ENCODE peak calls at places on chromosomes 12 and 14, in ten cellular contexts. One of them, this sample, is unnamed.

GRCh38 chr12:132583736-132584135 is 26.6 kb downstream of the LRCOL1 start:
- DNase-seq in NCI-H774: no peak
- DNase-seq in fibroblast of mammary gland: no peak
- DNase-seq in activated T-cell treated with anti-CD3 and anti-CD28 coated beads, Interleukin-2, amount 50 U/mL, for 1 hour: no peak
- DNase-seq in type B pancreatic cell: no peak
- DNase-seq in HuH-7.5: no peak
- DNase-seq in stimulated activated CD4-positive, alpha-beta T cell treated with anti-CD3 and anti-CD28 coated beads, Interleukin-1b, Interleukin-23, amount 100 ng/mL, for 24 hours: no peak
- DNase-seq in SK-N-SH: no peak
- DNase-seq in tibial artery: no peak
- DNase-seq in AG10803: no peak
- DNase-seq in this sample: no peak

GRCh38 chr12:45290218-45290609 is 74.3 kb downstream of the ANO6 start:
- DNase-seq in NCI-H774: no peak
- DNase-seq in fibroblast of mammary gland: peak; percentile 95
- DNase-seq in activated T-cell treated with anti-CD3 and anti-CD28 coated beads, Interleukin-2, amount 50 U/mL, for 1 hour: no peak
- DNase-seq in type B pancreatic cell: no peak
- DNase-seq in HuH-7.5: no peak
- DNase-seq in stimulated activated CD4-positive, alpha-beta T cell treated with anti-CD3 and anti-CD28 coated beads, Interleukin-1b, Interleukin-23, amount 100 ng/mL, for 24 hours: no peak
- DNase-seq in SK-N-SH: no peak
- DNase-seq in tibial artery: no peak
- DNase-seq in AG10803: peak; percentile 72
- DNase-seq in this sample: no peak

GRCh38 chr12:52278530-52278929 is 4.1 kb downstream of the KRT86 start:
- DNase-seq in NCI-H774: no peak
- DNase-seq in fibroblast of mammary gland: no peak
- DNase-seq in activated T-cell treated with anti-CD3 and anti-CD28 coated beads, Interleukin-2, amount 50 U/mL, for 1 hour: no peak
- DNase-seq in type B pancreatic cell: no peak
- DNase-seq in HuH-7.5: no peak
- DNase-seq in stimulated activated CD4-positive, alpha-beta T cell treated with anti-CD3 and anti-CD28 coated beads, Interleukin-1b, Interleukin-23, amount 100 ng/mL, for 24 hours: no peak
- DNase-seq in SK-N-SH: no peak
- DNase-seq in tibial artery: no peak
- DNase-seq in AG10803: no peak
- DNase-seq in this sample: peak; percentile 22

GRCh38 chr12:6827982-6828670 is at the start of gene P3H3:
- DNase-seq in NCI-H774: no peak
- DNase-seq in fibroblast of mammary gland: peak; percentile 63
- DNase-seq in activated T-cell treated with anti-CD3 and anti-CD28 coated beads, Interleukin-2, amount 50 U/mL, for 1 hour: no peak
- DNase-seq in type B pancreatic cell: no peak
- DNase-seq in HuH-7.5: peak; percentile 73
- DNase-seq in stimulated activated CD4-positive, alpha-beta T cell treated with anti-CD3 and anti-CD28 coated beads, Interleukin-1b, Interleukin-23, amount 100 ng/mL, for 24 hours: no peak
- DNase-seq in SK-N-SH: peak; percentile 84
- DNase-seq in tibial artery: no peak
- DNase-seq in AG10803: peak; percentile 24
- DNase-seq in this sample: no peak

GRCh38 chr12:94618995-94619695 is 31.2 kb downstream of the TMCC3 start:
- DNase-seq in NCI-H774: no peak
- DNase-seq in fibroblast of mammary gland: peak; percentile 98
- DNase-seq in activated T-cell treated with anti-CD3 and anti-CD28 coated beads, Interleukin-2, amount 50 U/mL, for 1 hour: no peak
- DNase-seq in type B pancreatic cell: no peak
- DNase-seq in HuH-7.5: no peak
- DNase-seq in stimulated activated CD4-positive, alpha-beta T cell treated with anti-CD3 and anti-CD28 coated beads, Interleukin-1b, Interleukin-23, amount 100 ng/mL, for 24 hours: peak; percentile 16
- DNase-seq in SK-N-SH: no peak
- DNase-seq in tibial artery: no peak
- DNase-seq in AG10803: peak; percentile 35
- DNase-seq in this sample: no peak

GRCh38 chr14:72731252-72732020 is 162.5 kb downstream of the DPF3 start:
- DNase-seq in NCI-H774: no peak
- DNase-seq in fibroblast of mammary gland: no peak
- DNase-seq in activated T-cell treated with anti-CD3 and anti-CD28 coated beads, Interleukin-2, amount 50 U/mL, for 1 hour: no peak
- DNase-seq in type B pancreatic cell: no peak
- DNase-seq in HuH-7.5: no peak
- DNase-seq in stimulated activated CD4-positive, alpha-beta T cell treated with anti-CD3 and anti-CD28 coated beads, Interleukin-1b, Interleukin-23, amount 100 ng/mL, for 24 hours: no peak
- DNase-seq in SK-N-SH: no peak
- DNase-seq in tibial artery: no peak
- DNase-seq in AG10803: no peak
- DNase-seq in this sample: no peak

GRCh38 chr14:36513451-36514277 is 6.4 kb downstream of the NKX2-1 start:
- DNase-seq in NCI-H774: no peak
- DNase-seq in fibroblast of mammary gland: no peak
- DNase-seq in activated T-cell treated with anti-CD3 and anti-CD28 coated beads, Interleukin-2, amount 50 U/mL, for 1 hour: no peak
- DNase-seq in type B pancreatic cell: no peak
- DNase-seq in HuH-7.5: no peak
- DNase-seq in stimulated activated CD4-positive, alpha-beta T cell treated with anti-CD3 and anti-CD28 coated beads, Interleukin-1b, Interleukin-23, amount 100 ng/mL, for 24 hours: no peak
- DNase-seq in SK-N-SH: peak; percentile 24
- DNase-seq in tibial artery: no peak
- DNase-seq in AG10803: no peak
- DNase-seq in this sample: no peak

GRCh38 chr12:2693204-2693860 is 101.4 kb upstream of the FKBP4 start:
- DNase-seq in NCI-H774: no peak
- DNase-seq in fibroblast of mammary gland: no peak
- DNase-seq in activated T-cell treated with anti-CD3 and anti-CD28 coated beads, Interleukin-2, amount 50 U/mL, for 1 hour: no peak
- DNase-seq in type B pancreatic cell: no peak
- DNase-seq in HuH-7.5: no peak
- DNase-seq in stimulated activated CD4-positive, alpha-beta T cell treated with anti-CD3 and anti-CD28 coated beads, Interleukin-1b, Interleukin-23, amount 100 ng/mL, for 24 hours: no peak
- DNase-seq in SK-N-SH: no peak
- DNase-seq in tibial artery: no peak
- DNase-seq in AG10803: no peak
- DNase-seq in this sample: no peak

GRCh38 chr12:95802482-95803264 is 12.1 kb upstream of the NTN4 start:
- DNase-seq in NCI-H774: no peak
- DNase-seq in fibroblast of mammary gland: peak; percentile 81
- DNase-seq in activated T-cell treated with anti-CD3 and anti-CD28 coated beads, Interleukin-2, amount 50 U/mL, for 1 hour: no peak
- DNase-seq in type B pancreatic cell: no peak
- DNase-seq in HuH-7.5: no peak
- DNase-seq in stimulated activated CD4-positive, alpha-beta T cell treated with anti-CD3 and anti-CD28 coated beads, Interleukin-1b, Interleukin-23, amount 100 ng/mL, for 24 hours: no peak
- DNase-seq in SK-N-SH: no peak
- DNase-seq in tibial artery: no peak
- DNase-seq in AG10803: peak; percentile 88
- DNase-seq in this sample: no peak

GRCh38 chr14:74712499-74713394 is at the start of the genes AREL1 and FCF1:
- DNase-seq in NCI-H774: no peak
- DNase-seq in fibroblast of mammary gland: peak; percentile 90
- DNase-seq in activated T-cell treated with anti-CD3 and anti-CD28 coated beads, Interleukin-2, amount 50 U/mL, for 1 hour: peak; percentile 72
- DNase-seq in type B pancreatic cell: peak; percentile 81
- DNase-seq in HuH-7.5: peak; percentile 83
- DNase-seq in stimulated activated CD4-positive, alpha-beta T cell treated with anti-CD3 and anti-CD28 coated beads, Interleukin-1b, Interleukin-23, amount 100 ng/mL, for 24 hours: peak; percentile 70
- DNase-seq in SK-N-SH: peak; percentile 90
- DNase-seq in tibial artery: peak; percentile 84
- DNase-seq in AG10803: peak; percentile 84
- DNase-seq in this sample: peak; percentile 80

GRCh38 chr12:28415755-28416154 is 225.5 kb downstream of the CCDC91 start:
- DNase-seq in NCI-H774: no peak
- DNase-seq in fibroblast of mammary gland: peak; percentile 86
- DNase-seq in activated T-cell treated with anti-CD3 and anti-CD28 coated beads, Interleukin-2, amount 50 U/mL, for 1 hour: no peak
- DNase-seq in type B pancreatic cell: no peak
- DNase-seq in HuH-7.5: no peak
- DNase-seq in stimulated activated CD4-positive, alpha-beta T cell treated with anti-CD3 and anti-CD28 coated beads, Interleukin-1b, Interleukin-23, amount 100 ng/mL, for 24 hours: no peak
- DNase-seq in SK-N-SH: no peak
- DNase-seq in tibial artery: no peak
- DNase-seq in AG10803: peak; percentile 90
- DNase-seq in this sample: no peak

GRCh38 chr12:113184098-113184899 is 979 bp downstream of the DDX54 start:
- DNase-seq in NCI-H774: no peak
- DNase-seq in fibroblast of mammary gland: no peak
- DNase-seq in activated T-cell treated with anti-CD3 and anti-CD28 coated beads, Interleukin-2, amount 50 U/mL, for 1 hour: no peak
- DNase-seq in type B pancreatic cell: no peak
- DNase-seq in HuH-7.5: no peak
- DNase-seq in stimulated activated CD4-positive, alpha-beta T cell treated with anti-CD3 and anti-CD28 coated beads, Interleukin-1b, Interleukin-23, amount 100 ng/mL, for 24 hours: no peak
- DNase-seq in SK-N-SH: no peak
- DNase-seq in tibial artery: no peak
- DNase-seq in AG10803: no peak
- DNase-seq in this sample: no peak

GRCh38 chr12:6766651-6767300 is 613 bp downstream of the PTMS start:
- DNase-seq in NCI-H774: peak; percentile 64
- DNase-seq in fibroblast of mammary gland: peak; percentile 60
- DNase-seq in activated T-cell treated with anti-CD3 and anti-CD28 coated beads, Interleukin-2, amount 50 U/mL, for 1 hour: peak; percentile 69
- DNase-seq in type B pancreatic cell: peak; percentile 84
- DNase-seq in HuH-7.5: peak; percentile 74
- DNase-seq in stimulated activated CD4-positive, alpha-beta T cell treated with anti-CD3 and anti-CD28 coated beads, Interleukin-1b, Interleukin-23, amount 100 ng/mL, for 24 hours: no peak
- DNase-seq in SK-N-SH: peak; percentile 86
- DNase-seq in tibial artery: peak; percentile 77
- DNase-seq in AG10803: peak; percentile 60
- DNase-seq in this sample: peak; percentile 79

GRCh38 chr14:76257842-76258397 is 106.2 kb downstream of the GPATCH2L start:
- DNase-seq in NCI-H774: no peak
- DNase-seq in fibroblast of mammary gland: peak; percentile 11
- DNase-seq in activated T-cell treated with anti-CD3 and anti-CD28 coated beads, Interleukin-2, amount 50 U/mL, for 1 hour: no peak
- DNase-seq in type B pancreatic cell: no peak
- DNase-seq in HuH-7.5: no peak
- DNase-seq in stimulated activated CD4-positive, alpha-beta T cell treated with anti-CD3 and anti-CD28 coated beads, Interleukin-1b, Interleukin-23, amount 100 ng/mL, for 24 hours: no peak
- DNase-seq in SK-N-SH: no peak
- DNase-seq in tibial artery: no peak
- DNase-seq in AG10803: no peak
- DNase-seq in this sample: no peak

GRCh38 chr14:35965425-35965824 is 139.3 kb downstream of the BRMS1L start:
- DNase-seq in NCI-H774: no peak
- DNase-seq in fibroblast of mammary gland: no peak
- DNase-seq in activated T-cell treated with anti-CD3 and anti-CD28 coated beads, Interleukin-2, amount 50 U/mL, for 1 hour: no peak
- DNase-seq in type B pancreatic cell: no peak
- DNase-seq in HuH-7.5: no peak
- DNase-seq in stimulated activated CD4-positive, alpha-beta T cell treated with anti-CD3 and anti-CD28 coated beads, Interleukin-1b, Interleukin-23, amount 100 ng/mL, for 24 hours: no peak
- DNase-seq in SK-N-SH: no peak
- DNase-seq in tibial artery: no peak
- DNase-seq in AG10803: no peak
- DNase-seq in this sample: no peak

GRCh38 chr12:122088181-122088810 is 9.7 kb downstream of the MLXIP start:
- DNase-seq in NCI-H774: no peak
- DNase-seq in fibroblast of mammary gland: peak; percentile 22
- DNase-seq in activated T-cell treated with anti-CD3 and anti-CD28 coated beads, Interleukin-2, amount 50 U/mL, for 1 hour: no peak
- DNase-seq in type B pancreatic cell: no peak
- DNase-seq in HuH-7.5: no peak
- DNase-seq in stimulated activated CD4-positive, alpha-beta T cell treated with anti-CD3 and anti-CD28 coated beads, Interleukin-1b, Interleukin-23, amount 100 ng/mL, for 24 hours: no peak
- DNase-seq in SK-N-SH: no peak
- DNase-seq in tibial artery: no peak
- DNase-seq in AG10803: no peak
- DNase-seq in this sample: no peak

GRCh38 chr14:36901846-36902245 is 240.2 kb downstream of the PAX9 start:
- DNase-seq in NCI-H774: no peak
- DNase-seq in fibroblast of mammary gland: peak; percentile 17
- DNase-seq in activated T-cell treated with anti-CD3 and anti-CD28 coated beads, Interleukin-2, amount 50 U/mL, for 1 hour: no peak
- DNase-seq in type B pancreatic cell: no peak
- DNase-seq in HuH-7.5: no peak
- DNase-seq in stimulated activated CD4-positive, alpha-beta T cell treated with anti-CD3 and anti-CD28 coated beads, Interleukin-1b, Interleukin-23, amount 100 ng/mL, for 24 hours: no peak
- DNase-seq in SK-N-SH: no peak
- DNase-seq in tibial artery: no peak
- DNase-seq in AG10803: peak; percentile 1
- DNase-seq in this sample: no peak

GRCh38 chr12:96070670-96071279 is 35.4 kb upstream of the LTA4H start:
- DNase-seq in NCI-H774: no peak
- DNase-seq in fibroblast of mammary gland: peak; percentile 32
- DNase-seq in activated T-cell treated with anti-CD3 and anti-CD28 coated beads, Interleukin-2, amount 50 U/mL, for 1 hour: no peak
- DNase-seq in type B pancreatic cell: no peak
- DNase-seq in HuH-7.5: no peak
- DNase-seq in stimulated activated CD4-positive, alpha-beta T cell treated with anti-CD3 and anti-CD28 coated beads, Interleukin-1b, Interleukin-23, amount 100 ng/mL, for 24 hours: no peak
- DNase-seq in SK-N-SH: peak; percentile 23
- DNase-seq in tibial artery: no peak
- DNase-seq in AG10803: peak; percentile 27
- DNase-seq in this sample: no peak

GRCh38 chr14:31787377-31787776 is 226.2 kb downstream of the NUBPL start:
- DNase-seq in NCI-H774: no peak
- DNase-seq in fibroblast of mammary gland: peak; percentile 47
- DNase-seq in activated T-cell treated with anti-CD3 and anti-CD28 coated beads, Interleukin-2, amount 50 U/mL, for 1 hour: no peak
- DNase-seq in type B pancreatic cell: no peak
- DNase-seq in HuH-7.5: no peak
- DNase-seq in stimulated activated CD4-positive, alpha-beta T cell treated with anti-CD3 and anti-CD28 coated beads, Interleukin-1b, Interleukin-23, amount 100 ng/mL, for 24 hours: no peak
- DNase-seq in SK-N-SH: no peak
- DNase-seq in tibial artery: no peak
- DNase-seq in AG10803: no peak
- DNase-seq in this sample: no peak

GRCh38 chr12:728781-729180 is 23.6 kb upstream of the WNK1 start:
- DNase-seq in NCI-H774: no peak
- DNase-seq in fibroblast of mammary gland: no peak
- DNase-seq in activated T-cell treated with anti-CD3 and anti-CD28 coated beads, Interleukin-2, amount 50 U/mL, for 1 hour: no peak
- DNase-seq in type B pancreatic cell: no peak
- DNase-seq in HuH-7.5: no peak
- DNase-seq in stimulated activated CD4-positive, alpha-beta T cell treated with anti-CD3 and anti-CD28 coated beads, Interleukin-1b, Interleukin-23, amount 100 ng/mL, for 24 hours: no peak
- DNase-seq in SK-N-SH: no peak
- DNase-seq in tibial artery: no peak
- DNase-seq in AG10803: no peak
- DNase-seq in this sample: no peak

GRCh38 chr14:65438266-65438933 is 25.9 kb downstream of the FUT8 start:
- DNase-seq in NCI-H774: no peak
- DNase-seq in fibroblast of mammary gland: no peak
- DNase-seq in activated T-cell treated with anti-CD3 and anti-CD28 coated beads, Interleukin-2, amount 50 U/mL, for 1 hour: no peak
- DNase-seq in type B pancreatic cell: no peak
- DNase-seq in HuH-7.5: no peak
- DNase-seq in stimulated activated CD4-positive, alpha-beta T cell treated with anti-CD3 and anti-CD28 coated beads, Interleukin-1b, Interleukin-23, amount 100 ng/mL, for 24 hours: no peak
- DNase-seq in SK-N-SH: no peak
- DNase-seq in tibial artery: no peak
- DNase-seq in AG10803: no peak
- DNase-seq in this sample: no peak

GRCh38 chr14:64053694-64054669 is 201.2 kb downstream of the SYNE2 start:
- DNase-seq in NCI-H774: no peak
- DNase-seq in fibroblast of mammary gland: peak; percentile 50
- DNase-seq in activated T-cell treated with anti-CD3 and anti-CD28 coated beads, Interleukin-2, amount 50 U/mL, for 1 hour: no peak
- DNase-seq in type B pancreatic cell: no peak
- DNase-seq in HuH-7.5: no peak
- DNase-seq in stimulated activated CD4-positive, alpha-beta T cell treated with anti-CD3 and anti-CD28 coated beads, Interleukin-1b, Interleukin-23, amount 100 ng/mL, for 24 hours: no peak
- DNase-seq in SK-N-SH: no peak
- DNase-seq in tibial artery: no peak
- DNase-seq in AG10803: no peak
- DNase-seq in this sample: no peak

GRCh38 chr14:81312289-81312876 is 87.7 kb downstream of the STON2 start:
- DNase-seq in NCI-H774: no peak
- DNase-seq in fibroblast of mammary gland: no peak
- DNase-seq in activated T-cell treated with anti-CD3 and anti-CD28 coated beads, Interleukin-2, amount 50 U/mL, for 1 hour: no peak
- DNase-seq in type B pancreatic cell: no peak
- DNase-seq in HuH-7.5: no peak
- DNase-seq in stimulated activated CD4-positive, alpha-beta T cell treated with anti-CD3 and anti-CD28 coated beads, Interleukin-1b, Interleukin-23, amount 100 ng/mL, for 24 hours: no peak
- DNase-seq in SK-N-SH: no peak
- DNase-seq in tibial artery: no peak
- DNase-seq in AG10803: no peak
- DNase-seq in this sample: no peak

GRCh38 chr12:96223411-96224218 is 29.4 kb downstream of the ELK3 start:
- DNase-seq in NCI-H774: no peak
- DNase-seq in fibroblast of mammary gland: no peak
- DNase-seq in activated T-cell treated with anti-CD3 and anti-CD28 coated beads, Interleukin-2, amount 50 U/mL, for 1 hour: peak; percentile 11
- DNase-seq in type B pancreatic cell: no peak
- DNase-seq in HuH-7.5: no peak
- DNase-seq in stimulated activated CD4-positive, alpha-beta T cell treated with anti-CD3 and anti-CD28 coated beads, Interleukin-1b, Interleukin-23, amount 100 ng/mL, for 24 hours: no peak
- DNase-seq in SK-N-SH: no peak
- DNase-seq in tibial artery: no peak
- DNase-seq in AG10803: no peak
- DNase-seq in this sample: no peak

GRCh38 chr14:72780771-72781170 is 113.1 kb downstream of the DPF3 start:
- DNase-seq in NCI-H774: no peak
- DNase-seq in fibroblast of mammary gland: peak; percentile 79
- DNase-seq in activated T-cell treated with anti-CD3 and anti-CD28 coated beads, Interleukin-2, amount 50 U/mL, for 1 hour: no peak
- DNase-seq in type B pancreatic cell: peak; percentile 15
- DNase-seq in HuH-7.5: no peak
- DNase-seq in stimulated activated CD4-positive, alpha-beta T cell treated with anti-CD3 and anti-CD28 coated beads, Interleukin-1b, Interleukin-23, amount 100 ng/mL, for 24 hours: no peak
- DNase-seq in SK-N-SH: no peak
- DNase-seq in tibial artery: no peak
- DNase-seq in AG10803: peak; percentile 91
- DNase-seq in this sample: no peak

GRCh38 chr12:126243814-126244213 is 1178.6 kb downstream of the AACS start:
- DNase-seq in NCI-H774: no peak
- DNase-seq in fibroblast of mammary gland: no peak
- DNase-seq in activated T-cell treated with anti-CD3 and anti-CD28 coated beads, Interleukin-2, amount 50 U/mL, for 1 hour: no peak
- DNase-seq in type B pancreatic cell: no peak
- DNase-seq in HuH-7.5: no peak
- DNase-seq in stimulated activated CD4-positive, alpha-beta T cell treated with anti-CD3 and anti-CD28 coated beads, Interleukin-1b, Interleukin-23, amount 100 ng/mL, for 24 hours: no peak
- DNase-seq in SK-N-SH: no peak
- DNase-seq in tibial artery: no peak
- DNase-seq in AG10803: no peak
- DNase-seq in this sample: no peak

GRCh38 chr12:5456906-5457305 is 25.0 kb downstream of the NTF3 start:
- DNase-seq in NCI-H774: no peak
- DNase-seq in fibroblast of mammary gland: no peak
- DNase-seq in activated T-cell treated with anti-CD3 and anti-CD28 coated beads, Interleukin-2, amount 50 U/mL, for 1 hour: no peak
- DNase-seq in type B pancreatic cell: no peak
- DNase-seq in HuH-7.5: no peak
- DNase-seq in stimulated activated CD4-positive, alpha-beta T cell treated with anti-CD3 and anti-CD28 coated beads, Interleukin-1b, Interleukin-23, amount 100 ng/mL, for 24 hours: no peak
- DNase-seq in SK-N-SH: no peak
- DNase-seq in tibial artery: no peak
- DNase-seq in AG10803: peak; percentile 90
- DNase-seq in this sample: no peak

GRCh38 chr14:67705211-67705610 is 3.5 kb downstream of the RDH12 start:
- DNase-seq in NCI-H774: no peak
- DNase-seq in fibroblast of mammary gland: no peak
- DNase-seq in activated T-cell treated with anti-CD3 and anti-CD28 coated beads, Interleukin-2, amount 50 U/mL, for 1 hour: no peak
- DNase-seq in type B pancreatic cell: no peak
- DNase-seq in HuH-7.5: no peak
- DNase-seq in stimulated activated CD4-positive, alpha-beta T cell treated with anti-CD3 and anti-CD28 coated beads, Interleukin-1b, Interleukin-23, amount 100 ng/mL, for 24 hours: no peak
- DNase-seq in SK-N-SH: no peak
- DNase-seq in tibial artery: no peak
- DNase-seq in AG10803: no peak
- DNase-seq in this sample: no peak